ENCODE peak calls at places on chromosomes 16 and 17, in four cellular contexts. F is OCI-LY7, V is endodermal cell, W is heart right ventricle. J is an unnamed sample. For H3K4me1, the result is how much of the 10 kb centered on the place peaks cover.

GRCh38 chr17:67311551-67311950 is 54.8 kb downstream of the PSMD12 start:
- DNase-seq in F (no peak), V (no peak), W (no peak), J (no peak)

GRCh38 chr17:43758497-43759174 is at the start of gene SOST:
- DNase-seq in F (no peak), V (no peak), W (no peak), J (no peak)

GRCh38 chr17:79670537-79671386 is 59.9 kb upstream of the RBFOX3 start:
- DNase-seq in F (no peak), V (no peak), W (no peak), J (no peak)

GRCh38 chr17:29870836-29871430 is 59.1 kb downstream of the SSH2 start:
- DNase-seq in F (no peak), V (no peak), W (no peak), J (no peak)

GRCh38 chr17:34726536-34727384 is 147.4 kb downstream of the TMEM132E start:
- DNase-seq in F (no peak), V (peak), W (no peak), J (no peak)

GRCh38 chr17:75498019-75498725 is 17.2 kb downstream of the CASKIN2 start:
- DNase-seq in F (no peak), V (no peak), W (peak), J (no peak)

GRCh38 chr17:72136692-72137550 is 16.1 kb downstream of the SOX9 start:
- DNase-seq in F (no peak), V (peak), W (no peak), J (no peak)

GRCh38 chr16:52497067-52497816 is 49.7 kb downstream of the TOX3 start:
- DNase-seq in F (no peak), V (no peak), W (no peak), J (no peak)

GRCh38 chr16:86517652-86518258 is 7.4 kb downstream of the FOXF1 start:
- DNase-seq in F (peak), V (peak), W (peak), J (no peak)

GRCh38 chr17:79870540-79870939 is 31.3 kb upstream of the CBX4 start:
- DNase-seq in F (no peak), V (no peak), W (no peak), J (no peak)

GRCh38 chr16:58801838-58802237 is 67.7 kb upstream of the GOT2 start:
- DNase-seq in F (no peak), V (no peak), W (no peak), J (no peak)

GRCh38 chr16:6602401-6602800 is 730.2 kb upstream of the RBFOX1 start:
- DNase-seq in F (no peak), V (no peak), W (no peak), J (no peak)

GRCh38 chr16:12426122-12426521 is 377.6 kb downstream of the CPPED1 start:
- DNase-seq in F (no peak), V (peak), W (no peak), J (no peak)

GRCh38 chr17:35010093-35010492 is 29.8 kb downstream of the LIG3 start:
- DNase-seq in F (no peak), V (no peak), W (no peak), J (no peak)

GRCh38 chr16:78227855-78228254 is 128.4 kb downstream of the WWOX start:
- DNase-seq in F (peak), V (peak), W (no peak), J (no peak)
- H3K4me1 ChIP-seq in F (under half), V (under half), W (under half), J (under half)

DNA sequence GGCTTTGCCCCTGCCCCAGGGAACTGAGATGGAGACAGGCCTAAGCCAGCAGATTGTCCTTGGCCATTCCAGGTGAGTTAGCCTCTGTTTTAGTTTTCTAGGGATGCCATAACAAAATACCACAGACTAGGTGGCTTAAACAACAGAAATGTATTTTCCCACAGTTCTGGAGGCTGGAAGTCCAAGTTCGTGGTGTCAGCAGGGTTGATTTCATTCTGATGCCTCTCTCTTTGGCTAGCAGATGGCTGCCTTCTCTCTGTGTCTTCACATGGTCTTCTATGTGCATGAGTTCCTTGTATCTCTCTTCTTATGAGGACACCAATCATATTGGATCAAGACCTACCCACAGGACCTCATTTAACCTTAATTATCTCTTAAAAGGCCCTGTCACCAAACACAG is 12.8 kb downstream of the FAM20A start:
- DNase-seq in F (no peak), V (peak), W (no peak), J (no peak)
- H3K27ac ChIP-seq in F (no peak), V (no peak), W (no peak), J (no peak)

GRCh38 chr17:514584-514983 is 162.0 kb upstream of the RPH3AL start:
- DNase-seq in F (no peak), V (no peak), W (no peak), J (no peak)
- TF ChIP-seq CTCF in F (no peak), V (no peak), W (no peak), J (no peak)

GRCh38 chr17:19360772-19361171 is 1.8 kb downstream of the B9D1 start:
- DNase-seq in F (no peak), V (peak), W (no peak), J (no peak)

GRCh38 chr17:19361975-19362292 is 589 bp downstream of the B9D1 start:
- DNase-seq in F (no peak), V (no peak), W (no peak), J (no peak)

GRCh38 chr17:19359151-19359550 is 3.4 kb downstream of the B9D1 start:
- DNase-seq in F (no peak), V (peak), W (no peak), J (no peak)

GRCh38 chr17:19361326-19361725 is 1.2 kb downstream of the B9D1 start:
- DNase-seq in F (no peak), V (peak), W (no peak), J (no peak)

GRCh38 chr17:19359856-19360255 is 2.7 kb downstream of the B9D1 start:
- DNase-seq in F (no peak), V (peak), W (no peak), J (no peak)
- H3K4me1 ChIP-seq in F (under half), V (under half), W (under half), J (under half)

GRCh38 chr16:10939649-10940206 is 2.5 kb downstream of the DEXI start:
- DNase-seq in F (no peak), V (no peak), W (no peak), J (no peak)

GRCh38 chr16:10942352-10943297 is at the start of gene DEXI:
- DNase-seq in F (peak), V (peak), W (peak), J (peak)

GRCh38 chr16:10938844-10939648 is 3.2 kb downstream of the DEXI start:
- DNase-seq in F (no peak), V (no peak), W (no peak), J (no peak)

GRCh38 chr16:10941127-10941933 is 938 bp downstream of the DEXI start:
- DNase-seq in F (no peak), V (peak), W (no peak), J (no peak)

DNA sequence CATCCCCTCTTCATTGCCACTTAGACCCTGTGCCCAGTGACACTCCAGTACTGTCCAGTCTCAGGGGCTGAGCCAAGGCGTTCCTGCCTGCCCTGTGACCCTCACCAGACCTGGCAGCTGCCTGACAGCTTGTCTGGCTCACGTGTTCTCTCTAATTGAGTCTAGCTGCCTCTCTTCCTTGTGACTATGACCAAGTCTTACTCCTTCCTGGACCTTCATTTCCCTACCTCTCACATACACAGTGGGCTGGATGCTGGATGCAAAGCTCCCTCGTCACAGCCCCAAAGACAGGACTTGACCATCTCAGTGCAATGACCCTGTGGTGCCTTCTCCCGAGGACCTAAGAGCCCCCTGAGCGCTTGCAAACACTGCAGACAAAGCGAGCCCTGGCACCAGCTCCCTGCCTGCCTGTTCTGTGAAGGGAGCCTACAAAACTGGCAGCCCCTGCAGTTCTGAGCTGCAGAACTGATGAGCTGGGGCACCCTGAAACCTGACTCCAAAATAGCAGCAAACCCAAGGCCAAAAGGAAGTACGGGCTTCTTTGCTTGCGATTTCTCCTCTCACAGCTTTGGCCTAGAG is 1.7 kb downstream of the DEXI start:
- DNase-seq in F (peak), V (no peak), W (no peak), J (no peak)
- H3K27ac ChIP-seq in F (no peak), V (no peak), W (peak), J (peak)

DNA sequence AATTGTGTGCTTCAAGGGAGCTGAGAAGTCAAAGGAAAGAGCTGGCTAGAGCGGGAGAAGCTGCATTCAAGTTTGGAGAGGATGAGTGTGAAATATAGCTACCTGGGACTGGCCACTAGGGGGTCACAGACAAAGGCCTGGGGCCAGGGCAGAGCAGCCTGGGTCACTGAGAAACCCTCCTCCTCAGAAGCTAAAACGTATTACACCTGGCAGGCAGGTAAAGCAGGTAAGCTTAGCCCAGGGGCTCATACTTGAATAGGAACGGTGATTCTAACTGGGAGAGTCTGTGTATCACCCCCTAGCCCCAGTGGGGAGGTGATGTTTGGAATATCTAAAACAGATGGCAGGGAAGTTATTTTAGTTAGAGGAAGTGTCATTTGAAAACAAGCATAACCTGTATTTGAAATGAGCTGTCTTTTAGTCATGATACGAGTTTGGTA is 6.8 kb downstream of the KRT37 start:
- DNase-seq in F (peak), V (peak), W (no peak), J (no peak)
- TF ChIP-seq CTCF in F (peak), V (peak), W (no peak), J (no peak)

J was measured in right atrium auricular region.